ENCODE peak calls at places on chromosomes 4 and X, in nine cellular contexts. R, V, C, W, J, M, Z, X and D are unnamed samples.

GRCh38 chr4:101039367-101039766 is 308.0 kb downstream of the PPP3CA start:
- DNase-seq in C (no peak), W (no peak), R (no peak), M (no peak), V (no peak), X (no peak), J (no peak), Z (peak), D (no peak)

GRCh38 chr4:23533859-23534258 is 356.0 kb downstream of the PPARGC1A start:
- DNase-seq in Z (no peak), C (no peak), X (no peak), M (no peak), J (no peak), V (no peak), W (no peak), R (no peak), D (no peak)

GRCh38 chr4:2186865-2187172 is 55.1 kb downstream of the HAUS3 start:
- DNase-seq in C (no peak), J (no peak), M (no peak), V (no peak), R (no peak), Z (no peak), X (no peak), W (no peak), D (no peak)

GRCh38 chrX:132031867-132032266 is 8.8 kb downstream of the STK26 start:
- DNase-seq in W (no peak), X (no peak), R (no peak), M (no peak), J (no peak), V (no peak), C (no peak), Z (no peak), D (no peak)

GRCh38 chr4:122775987-122776836 is 43.7 kb downstream of the BBS12 start:
- DNase-seq in C (no peak), V (peak), W (no peak), J (no peak), Z (no peak), M (no peak), R (no peak), X (no peak), D (no peak)

GRCh38 chr4:22268350-22269025 is 247.4 kb downstream of the ADGRA3 start:
- DNase-seq in M (no peak), R (no peak), X (no peak), Z (no peak), J (no peak), W (no peak), C (no peak), V (no peak), D (no peak)

GRCh38 chrX:20666316-20666715 is 399.6 kb upstream of the RPS6KA3 start:
- DNase-seq in C (no peak), V (no peak), Z (no peak), M (no peak), X (no peak), J (no peak), R (no peak), W (no peak), D (no peak)

GRCh38 chr4:183588169-183588675 is 70.8 kb downstream of the RWDD4 start:
- DNase-seq in Z (no peak), V (peak), W (no peak), X (no peak), M (no peak), R (no peak), C (no peak), J (no peak), D (no peak)

GRCh38 chr4:41216294-41217019 is 2.1 kb upstream of the APBB2 start:
- DNase-seq in R (peak), J (peak), W (peak), Z (peak), M (peak), C (no peak), X (peak), V (peak), D (peak)

GRCh38 chrX:57900961-57901360 is 9.3 kb downstream of the ZXDA start:
- DNase-seq in Z (no peak), C (no peak), M (no peak), V (peak), R (peak), X (no peak), J (peak), W (no peak), D (no peak)

GRCh38 chr4:182738283-182739047 is 178.7 kb downstream of the DCTD start:
- DNase-seq in Z (no peak), V (peak), C (no peak), M (no peak), R (no peak), X (no peak), W (no peak), J (no peak), D (no peak)

GRCh38 chrX:69555396-69556023 is 51.4 kb downstream of the NALF2 start:
- DNase-seq in J (no peak), C (no peak), R (no peak), M (no peak), W (no peak), X (no peak), Z (no peak), V (no peak), D (no peak)

GRCh38 chr4:19492611-19493010 is 759.1 kb upstream of the SLIT2 start:
- DNase-seq in J (no peak), M (no peak), V (no peak), Z (no peak), R (no peak), C (no peak), W (no peak), X (no peak), D (no peak)

GRCh38 chrX:132467029-132467428 is 21.8 kb downstream of the MBNL3 start:
- DNase-seq in C (no peak), W (no peak), J (no peak), M (no peak), R (no peak), V (no peak), X (no peak), Z (no peak), D (no peak)

GRCh38 chrX:357035-357692 is 29.5 kb downstream of the PPP2R3B start:
- DNase-seq in J (no peak), X (no peak), W (no peak), M (no peak), Z (no peak), C (no peak), V (no peak), R (no peak), D (no peak)